ENCODE peak calls at places on chromosomes 13 and 19, in nine cellular contexts. F is astrocyte of the cerebellum, U is suprapubic skin, X is GM12865, L is Peyer's patch, Z is lower leg skin, V is tibial nerve, M is AG09309, K is heart left ventricle. E is an unnamed sample.
A peak's percentile ranks its signal among the peaks of the same experiment; 100 is the strongest.

GRCh38 chr19:50377051-50377441 is 789 bp downstream of the NR1H2 start:
- DNase-seq in F (no peak), U (no peak), X (no peak), L (peak; percentile 42), Z (no peak), V (no peak), M (no peak), K (no peak), E (no peak)

GRCh38 chr19:45716314-45717130 is 14.2 kb downstream of the FBXO46 start:
- DNase-seq in F (no peak), U (no peak), X (no peak), L (peak; percentile 40), Z (peak; percentile 42), V (no peak), M (no peak), K (no peak), E (no peak)

GRCh38 chr19:44050740-44051653 is 839 bp upstream of the ZNF223 start:
- DNase-seq in F (no peak), U (no peak), X (no peak), L (no peak), Z (no peak), V (no peak), M (no peak), K (no peak), E (no peak)

GRCh38 chr13:110391273-110391672 is 84.2 kb downstream of the COL4A2 start:
- DNase-seq in F (no peak), U (no peak), X (no peak), L (no peak), Z (no peak), V (no peak), M (no peak), K (no peak), E (no peak)

GRCh38 chr19:38199340-38199739 is 24.7 kb downstream of the DPF1 start:
- DNase-seq in F (no peak), U (no peak), X (no peak), L (no peak), Z (no peak), V (no peak), M (no peak), K (no peak), E (no peak)

GRCh38 chr19:35596366-35596999 is 10.5 kb downstream of the PMIS2 start:
- DNase-seq in F (no peak), U (no peak), X (peak; percentile 87), L (no peak), Z (no peak), V (no peak), M (no peak), K (no peak), E (no peak)

GRCh38 chr19:1690570-1691307 is 38.3 kb upstream of the TCF3 start:
- DNase-seq in F (no peak), U (no peak), X (peak; percentile 55), L (no peak), Z (no peak), V (no peak), M (no peak), K (no peak), E (no peak)

GRCh38 chr13:21014666-21015170 is 46.7 kb downstream of the LATS2 start:
- DNase-seq in F (peak; percentile 57), U (no peak), X (no peak), L (no peak), Z (no peak), V (no peak), M (peak; percentile 32), K (peak; percentile 57), E (no peak)

GRCh38 chr13:71625694-71626093 is 241.3 kb downstream of the DACH1 start:
- DNase-seq in F (no peak), U (no peak), X (no peak), L (no peak), Z (no peak), V (no peak), M (no peak), K (no peak), E (no peak)

DNA sequence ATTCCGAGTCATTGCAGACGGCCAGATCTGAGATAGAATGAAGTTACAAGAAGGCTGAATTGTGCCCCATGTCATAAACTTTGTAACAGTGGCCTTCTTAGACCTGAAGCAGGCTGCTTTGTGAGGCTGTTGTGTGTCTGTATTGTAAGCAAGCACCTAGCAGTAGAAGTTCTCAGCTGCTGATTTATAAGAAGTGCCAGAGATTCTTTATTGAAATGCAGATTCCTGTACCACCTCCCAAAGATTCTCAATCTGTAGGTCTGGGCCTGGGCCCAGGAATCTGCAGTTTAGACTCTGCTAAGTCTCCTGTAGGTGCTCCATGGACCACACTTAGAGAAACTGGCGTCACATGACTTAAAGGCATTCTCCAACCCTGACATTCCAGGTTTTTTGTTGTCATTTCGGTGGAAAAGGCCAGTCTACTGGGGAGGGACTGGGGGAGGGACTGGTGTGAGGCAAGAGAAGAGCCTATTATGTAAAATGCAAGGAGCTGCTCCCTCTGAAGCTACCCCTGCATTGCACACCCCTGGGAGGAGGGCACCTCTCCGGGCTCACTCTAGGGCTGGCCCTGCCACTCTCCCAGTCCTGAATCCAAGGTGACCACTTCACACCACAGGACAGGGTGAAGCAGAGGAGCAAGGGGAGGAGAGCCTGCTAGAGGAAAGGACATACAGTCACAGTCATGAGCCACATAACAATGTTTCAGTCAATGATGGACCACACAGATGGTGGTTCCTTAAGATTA is 769 bp upstream of the TMEM272 start:
- DNase-seq in F (no peak), U (no peak), X (no peak), L (no peak), Z (no peak), V (no peak), M (no peak), K (no peak), E (no peak)
- H3K4me3 ChIP-seq in F (no peak overlapping the region), U (no peak overlapping the region), X (no peak overlapping the region), L (no peak overlapping the region), Z (no peak overlapping the region), V (no peak overlapping the region), M (no peak overlapping the region), K (no peak overlapping the region), E (peak overlapping the region; percentile 47)

DNA sequence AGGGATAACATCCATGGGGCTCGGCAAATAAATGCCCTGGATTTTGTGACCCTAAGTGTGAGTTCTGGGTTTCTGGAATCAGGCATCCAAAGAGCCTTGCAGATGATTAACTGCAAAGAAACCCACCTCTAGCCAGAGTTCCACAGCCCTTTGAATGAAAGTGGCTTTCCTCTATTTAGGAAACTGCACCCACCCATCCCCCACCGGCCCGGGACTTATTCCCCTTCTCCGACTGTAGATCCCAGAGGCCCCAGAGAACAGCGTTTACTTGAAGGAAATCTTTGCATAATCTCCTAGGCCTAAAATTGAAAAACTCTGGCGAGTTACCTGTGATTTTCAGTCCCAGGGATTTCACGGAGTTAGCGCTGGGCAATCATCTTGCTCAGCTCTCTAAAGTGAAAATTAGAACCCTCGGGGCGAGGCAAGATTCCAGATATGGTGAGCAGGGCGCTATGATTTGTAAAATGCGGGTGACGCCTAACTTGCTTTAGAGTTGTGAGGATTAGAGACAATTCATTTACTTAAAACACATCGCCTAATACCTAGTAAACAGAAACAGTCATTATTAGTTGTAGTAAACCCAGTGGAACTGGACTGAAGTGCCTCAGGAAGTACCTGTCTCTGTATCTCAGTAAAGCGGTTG is 9.4 kb downstream of the URAD start:
- DNase-seq in F (no peak), U (peak; percentile 62), X (no peak), L (no peak), Z (no peak), V (no peak), M (no peak), K (no peak), E (no peak)
- H3K4me3 ChIP-seq in F (no peak overlapping the region), U (no peak overlapping the region), X (no peak overlapping the region), L (peak overlapping the region; percentile 28), Z (no peak overlapping the region), V (no peak overlapping the region), M (no peak overlapping the region), K (no peak overlapping the region), E (peak overlapping the region; percentile 4)

DNA sequence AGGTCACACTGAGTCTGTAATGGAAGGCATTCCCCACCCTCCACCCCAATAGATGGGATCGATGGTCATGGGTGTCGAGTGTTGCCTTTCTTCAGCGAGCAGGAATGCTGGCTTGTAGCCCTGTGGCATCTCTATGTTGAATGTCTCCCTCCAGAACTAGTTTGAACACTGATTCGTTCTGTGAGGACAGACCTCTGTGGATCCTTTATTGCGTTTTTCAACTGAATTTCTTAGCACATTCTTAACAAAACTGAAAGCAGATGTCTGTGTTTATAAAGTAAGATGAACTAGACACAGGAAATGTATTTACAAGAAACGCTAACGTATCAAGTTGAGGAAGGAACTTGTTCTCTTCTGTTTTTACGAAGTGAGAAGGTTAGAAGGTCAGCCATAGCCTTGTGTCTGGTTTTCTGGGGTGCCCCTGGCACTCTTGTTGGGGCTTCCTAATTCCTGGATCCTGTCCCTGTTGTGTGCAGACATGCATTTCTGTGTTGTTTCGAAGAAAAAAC is 36.8 kb upstream of the TM9SF2 start:
- DNase-seq in F (no peak), U (no peak), X (peak; percentile 19), L (no peak), Z (no peak), V (no peak), M (peak; percentile 50), K (no peak), E (no peak)
- H3K4me3 ChIP-seq in F (no peak overlapping the region), U (no peak overlapping the region), X (no peak overlapping the region), L (no peak overlapping the region), Z (no peak overlapping the region), V (no peak overlapping the region), M (no peak overlapping the region), K (no peak overlapping the region), E (no peak overlapping the region)

GRCh38 chr13:99496322-99497142 is 4.7 kb upstream of the TM9SF2 start:
- DNase-seq in F (no peak), U (peak; percentile 80), X (peak; percentile 94), L (peak; percentile 74), Z (peak; percentile 80), V (no peak), M (peak; percentile 55), K (peak; percentile 77), E (peak; percentile 15)
- H3K4me3 ChIP-seq in F (no peak overlapping the region), U (peak overlapping the region; percentile 36), X (peak overlapping the region; percentile 72), L (peak overlapping the region; percentile 38), Z (no peak overlapping the region), V (peak overlapping the region; percentile 44), M (peak overlapping the region; percentile 16), K (peak overlapping the region; percentile 61), E (peak overlapping the region; percentile 74)

DNA sequence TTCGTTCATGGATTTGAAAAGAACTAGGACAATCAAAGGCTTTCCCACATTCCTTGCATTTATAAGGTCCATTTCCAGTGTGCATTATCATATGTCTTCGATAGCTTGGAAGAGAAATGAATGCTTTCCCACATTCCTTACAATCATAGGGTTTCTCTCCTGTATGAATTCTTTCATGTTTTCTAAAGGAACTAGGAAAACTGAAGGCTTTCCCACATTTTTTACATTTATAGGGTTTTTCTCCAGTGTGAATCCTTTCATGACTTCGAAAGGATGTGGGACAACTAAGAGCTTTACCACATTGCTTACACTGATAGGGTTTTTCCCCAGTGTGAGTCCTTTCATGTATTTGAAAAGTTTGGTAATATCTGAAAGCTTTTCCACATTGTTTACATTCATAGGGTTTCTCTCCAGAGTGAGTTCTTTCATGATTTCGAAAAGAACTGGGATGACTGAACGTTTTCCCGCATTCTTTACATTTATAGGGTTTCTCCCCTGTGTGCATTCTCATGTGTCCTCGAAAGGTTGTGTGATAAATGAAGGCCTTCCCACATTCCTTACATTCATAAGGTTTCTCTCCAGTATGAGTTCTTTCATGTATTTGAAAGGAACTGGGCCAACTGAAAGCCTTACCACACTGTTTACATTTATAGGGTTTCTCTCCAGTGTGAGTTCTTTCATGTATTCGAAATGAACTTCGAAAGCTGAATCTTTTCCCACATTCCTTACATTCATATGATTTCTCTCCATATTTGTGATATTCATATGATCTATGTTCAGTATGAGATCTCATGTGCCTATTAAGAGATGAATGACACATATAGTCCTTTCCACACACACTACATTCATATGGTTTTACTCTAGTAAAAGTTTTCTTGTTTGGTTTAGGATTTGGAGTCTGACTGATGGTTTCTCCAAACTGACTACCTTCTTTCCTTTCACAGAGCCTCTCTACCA is 19.6 kb downstream of the ZNF709 start:
- DNase-seq in F (no peak), U (no peak), X (no peak), L (no peak), Z (no peak), V (no peak), M (no peak), K (no peak), E (no peak)
- H3K4me3 ChIP-seq in F (no peak overlapping the region), U (no peak overlapping the region), X (no peak overlapping the region), L (no peak overlapping the region), Z (no peak overlapping the region), V (no peak overlapping the region), M (no peak overlapping the region), K (no peak overlapping the region), E (no peak overlapping the region)

E was measured in thoracic aorta.